ENCODE peak calls at places on chromosomes 12 and 14, in four cellular contexts. Z is HepG2, N is K562, Y is GM12878. W is an unnamed sample.

GRCh38 chr12:25876383-25877045 is 82.0 kb upstream of the RASSF8 start:
- DNase-seq in Z (no peak), N (no peak), Y (no peak), W (no peak)

GRCh38 chr12:78146365-78146772 is 315.7 kb downstream of the NAV3 start:
- DNase-seq in Z (peak), N (peak), Y (no peak), W (peak)

GRCh38 chr14:78638926-78639325 is 468.8 kb downstream of the NRXN3 start:
- DNase-seq in Z (no peak), N (no peak), Y (no peak), W (no peak)

GRCh38 chr12:67659296-67659695 is 10.8 kb downstream of the DYRK2 start:
- DNase-seq in Z (no peak), N (no peak), Y (no peak), W (no peak)

GRCh38 chr14:36524220-36524837 is 4.3 kb upstream of the NKX2-1 start:
- DNase-seq in Z (no peak), N (no peak), Y (no peak), W (no peak)

GRCh38 chr12:94258593-94258992 is 110.2 kb downstream of the PLXNC1 start:
- DNase-seq in Z (no peak), N (no peak), Y (no peak), W (no peak)

GRCh38 chr12:112826011-112826410 is 34.5 kb downstream of the RPH3A start:
- DNase-seq in Z (no peak), N (no peak), Y (no peak), W (no peak)

GRCh38 chr12:108633534-108634224 is at the start of gene SELPLG:
- DNase-seq in Z (no peak), N (peak), Y (peak), W (no peak)

GRCh38 chr12:52089491-52089890 is 10.0 kb downstream of the SMIM41 start:
- DNase-seq in Z (no peak), N (no peak), Y (no peak), W (no peak)

GRCh38 chr14:23104070-23104590 is 659 bp downstream of the CIROP start:
- DNase-seq in Z (no peak), N (no peak), Y (no peak), W (no peak)

GRCh38 chr12:56257491-56258067 is 605 bp downstream of the ANKRD52 start:
- DNase-seq in Z (peak), N (peak), Y (no peak), W (peak)

GRCh38 chr14:27384124-27384523 is 786.3 kb upstream of the NOVA1 start:
- DNase-seq in Z (no peak), N (no peak), Y (no peak), W (no peak)

GRCh38 chr14:57732886-57733285 is 133.0 kb downstream of the SLC35F4 start:
- DNase-seq in Z (no peak), N (no peak), Y (no peak), W (peak)

GRCh38 chr12:62604373-62604772 is 137.7 kb downstream of the MON2 start:
- DNase-seq in Z (no peak), N (no peak), Y (no peak), W (no peak)

GRCh38 chr12:27703720-27704452 is 6.7 kb upstream of the MRPS35 start:
- DNase-seq in Z (peak), N (peak), Y (peak), W (peak)

GRCh38 chr12:115599251-115599811 is 678.2 kb downstream of the MED13L start:
- DNase-seq in Z (no peak), N (no peak), Y (no peak), W (no peak)

GRCh38 chr12:131114942-131115584 is 161.4 kb downstream of the ADGRD1 start:
- DNase-seq in Z (no peak), N (no peak), Y (no peak), W (no peak)

GRCh38 chr14:25086817-25087396 is 37.0 kb upstream of the STXBP6 start:
- DNase-seq in Z (no peak), N (no peak), Y (no peak), W (no peak)

GRCh38 chr14:33848706-33849454 is 102.0 kb downstream of the EGLN3 start:
- DNase-seq in Z (peak), N (peak), Y (no peak), W (peak)

GRCh38 chr14:48331421-48331820 is 656.0 kb upstream of the MDGA2 start:
- DNase-seq in Z (no peak), N (no peak), Y (no peak), W (no peak)

GRCh38 chr14:65277027-65277426 is 135.5 kb upstream of the FUT8 start:
- DNase-seq in Z (no peak), N (no peak), Y (no peak), W (no peak)

GRCh38 chr14:62322216-62322615 is 560.0 kb downstream of the SNAPC1 start:
- DNase-seq in Z (no peak), N (no peak), Y (no peak), W (no peak)

GRCh38 chr14:57189070-57189469 is 79.6 kb downstream of the EXOC5 start:
- DNase-seq in Z (peak), N (peak), Y (no peak), W (no peak)

GRCh38 chr12:127559349-127560040 is 707.5 kb upstream of the TMEM132C start:
- DNase-seq in Z (no peak), N (peak), Y (peak), W (peak)

GRCh38 chr14:74583689-74584434 is 28.2 kb downstream of the LTBP2 start:
- DNase-seq in Z (no peak), N (no peak), Y (no peak), W (no peak)

GRCh38 chr12:31518680-31519227 is 72.2 kb downstream of the DENND5B start:
- DNase-seq in Z (peak), N (no peak), Y (no peak), W (peak)

GRCh38 chr12:71626098-71626497 is 37.5 kb downstream of the ZFC3H1 start:
- DNase-seq in Z (no peak), N (no peak), Y (no peak), W (peak)

GRCh38 chr12:3236345-3237153 is 159.4 kb downstream of the TSPAN9 start:
- DNase-seq in Z (peak), N (peak), Y (no peak), W (peak)

GRCh38 chr12:80064269-80064668 is 35.1 kb upstream of the OTOGL start:
- DNase-seq in Z (no peak), N (no peak), Y (no peak), W (no peak)

DNA sequence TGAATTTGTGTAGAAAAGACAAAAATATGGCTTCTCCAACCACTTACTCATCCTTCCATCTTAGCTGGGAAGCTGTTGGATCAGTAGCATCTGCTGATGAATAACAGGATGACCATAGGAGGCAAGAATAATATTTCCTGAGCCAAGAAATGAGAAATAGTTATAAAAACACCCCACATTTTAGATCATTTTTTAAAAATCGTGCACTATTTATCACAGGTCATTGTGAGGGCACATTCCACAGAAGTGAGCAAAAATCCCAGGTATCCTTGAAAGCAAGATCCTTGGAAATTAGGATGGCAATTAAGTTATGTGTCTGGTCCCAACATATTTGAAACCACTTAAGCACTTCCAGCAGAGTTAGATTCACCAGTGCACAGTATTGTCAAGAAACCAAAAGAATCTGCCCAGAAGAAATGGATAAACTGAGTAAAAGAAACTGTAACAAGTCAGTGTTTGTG is 8.4 kb downstream of the FAR2 start:
- DNase-seq in Z (no peak), N (no peak), Y (no peak), W (peak)
- H2AFZ ChIP-seq in Z (no peak), N (no peak), Y (no peak), W (no peak)

DNA sequence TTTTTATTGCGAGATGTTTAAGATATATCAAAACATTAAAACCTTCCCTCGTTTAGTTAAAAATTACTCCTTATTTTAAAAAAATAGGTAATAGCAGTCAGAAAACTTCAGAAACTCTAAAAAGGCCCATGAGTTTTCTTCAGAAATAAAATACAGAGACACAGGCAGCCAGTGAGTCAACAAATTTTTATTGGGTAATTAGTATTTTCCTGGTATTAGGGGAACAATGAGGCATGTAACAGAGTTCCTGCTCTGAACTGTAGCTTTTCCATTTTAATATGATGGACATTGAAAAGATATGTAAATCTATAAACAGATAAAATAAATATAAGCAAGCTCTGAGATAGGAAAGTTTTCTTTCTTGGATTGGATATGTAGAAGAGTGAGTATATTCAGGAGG is 399 bp upstream of the ZNF705A start:
- DNase-seq in Z (no peak), N (no peak), Y (no peak), W (no peak)
- TF ChIP-seq EZH2 in Z (no peak), N (no peak), Y (no peak), W (no peak)

GRCh38 chr14:72578514-72578913 is 315.4 kb downstream of the DPF3 start:
- DNase-seq in Z (no peak), N (no peak), Y (no peak), W (no peak)

GRCh38 chr14:72576258-72576657 is 317.6 kb downstream of the DPF3 start:
- DNase-seq in Z (no peak), N (no peak), Y (no peak), W (no peak)

GRCh38 chr14:72573725-72574426 is 320.0 kb downstream of the DPF3 start:
- DNase-seq in Z (no peak), N (no peak), Y (no peak), W (peak)

GRCh38 chr14:72574687-72575086 is 319.2 kb downstream of the DPF3 start:
- DNase-seq in Z (no peak), N (no peak), Y (no peak), W (no peak)

DNA sequence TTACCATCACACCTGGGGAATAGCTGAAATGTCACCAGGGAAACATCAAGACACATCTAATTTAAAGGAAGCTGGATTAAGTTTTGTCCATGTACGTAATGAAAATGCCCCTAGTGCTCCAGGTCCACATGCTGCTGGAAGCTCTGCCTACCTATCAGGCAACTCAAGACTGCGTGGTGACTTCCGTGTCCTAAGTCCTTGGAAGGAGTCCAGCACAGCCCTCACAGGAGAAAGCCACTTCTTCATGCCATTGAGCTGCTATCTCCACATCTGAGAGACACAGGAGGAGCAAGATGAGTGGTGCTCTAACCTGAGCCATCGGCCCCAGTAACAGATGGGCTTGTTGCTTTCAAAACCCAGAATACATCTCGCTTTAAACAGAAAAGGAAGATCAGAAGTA is 316.4 kb downstream of the DPF3 start:
- DNase-seq in Z (no peak), N (no peak), Y (no peak), W (no peak)
- TF ChIP-seq MYC in Z (no peak), N (no peak), Y (no peak), W (no peak)

DNA sequence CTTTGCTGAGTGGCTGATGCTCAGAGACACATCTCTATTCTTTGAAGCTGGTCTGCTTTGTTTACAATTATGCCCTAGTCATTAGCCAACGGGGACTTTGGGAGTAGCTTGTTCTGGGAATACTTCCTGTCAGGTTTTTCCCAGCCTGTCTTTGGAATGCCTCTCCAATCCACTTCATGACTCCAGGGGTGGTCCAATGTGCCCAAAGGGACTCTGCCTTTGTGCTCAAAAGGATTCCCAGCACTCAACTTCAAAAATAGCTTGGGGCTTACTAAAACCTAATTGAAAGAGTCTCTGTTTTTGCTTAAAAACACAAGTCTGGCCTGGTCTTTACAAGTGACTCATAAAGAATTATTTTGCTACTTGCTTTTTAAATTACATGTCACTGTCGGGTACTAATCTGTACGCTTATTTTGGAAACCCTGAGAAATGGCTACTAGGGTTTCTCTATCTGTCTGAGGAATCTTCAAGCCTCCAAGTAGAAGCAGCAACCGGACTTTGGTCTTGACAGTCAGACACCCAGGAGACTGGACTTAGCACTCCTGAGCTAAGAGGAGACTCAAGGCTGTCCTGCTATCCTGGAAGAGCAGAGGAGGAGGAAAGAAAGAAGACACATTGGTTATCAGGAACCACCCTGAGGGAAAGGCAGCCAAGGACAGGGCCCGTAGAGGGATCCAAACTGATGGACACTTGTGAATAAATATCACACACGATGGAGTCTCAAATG is 20.7 kb downstream of the PHLDA1 start:
- DNase-seq in Z (peak), N (no peak), Y (no peak), W (no peak)
- H2AFZ ChIP-seq in Z (no peak), N (no peak), Y (no peak), W (peak)

GRCh38 chr12:45050331-45050750 is 558 bp downstream of the DBX2 start:
- DNase-seq in Z (no peak), N (no peak), Y (no peak), W (no peak)
- TF ChIP-seq EZH2 in Z (no peak), N (no peak), Y (no peak), W (peak)

GRCh38 chr12:104384141-104384880 is 72.4 kb upstream of the CHST11 start:
- DNase-seq in Z (no peak), N (peak), Y (no peak), W (no peak)

GRCh38 chr12:104386461-104386860 is 70.3 kb upstream of the CHST11 start:
- DNase-seq in Z (no peak), N (no peak), Y (no peak), W (no peak)

GRCh38 chr12:104385510-104385909 is 71.2 kb upstream of the CHST11 start:
- DNase-seq in Z (no peak), N (no peak), Y (no peak), W (no peak)

GRCh38 chr12:104381721-104382480 is 74.8 kb upstream of the CHST11 start:
- DNase-seq in Z (peak), N (peak), Y (peak), W (peak)

GRCh38 chr12:104387190-104387589 is 69.6 kb upstream of the CHST11 start:
- DNase-seq in Z (no peak), N (peak), Y (no peak), W (no peak)
- TF ChIP-seq MYC in Z (no peak), N (no peak), Y (no peak), W (no peak)

GRCh38 chr12:12813120-12814101 is at the start of gene DDX47:
- DNase-seq in Z (peak), N (peak), Y (peak), W (peak)

GRCh38 chr12:12810507-12811143 is 2.5 kb upstream of the DDX47 start:
- DNase-seq in Z (no peak), N (peak), Y (no peak), W (no peak)

GRCh38 chr12:12812163-12812562 is 983 bp upstream of the DDX47 start:
- DNase-seq in Z (no peak), N (no peak), Y (no peak), W (no peak)

GRCh38 chr12:12811343-12811742 is 1.8 kb upstream of the DDX47 start:
- DNase-seq in Z (no peak), N (no peak), Y (no peak), W (no peak)

GRCh38 chr12:12812605-12813119 is 484 bp upstream of the DDX47 start:
- DNase-seq in Z (no peak), N (no peak), Y (no peak), W (no peak)
- H2AFZ ChIP-seq in Z (no peak), N (peak), Y (peak), W (peak)

GRCh38 chr12:54030442-54030801 is 2.2 kb downstream of the HOXC6 start:
- DNase-seq in Z (no peak), N (no peak), Y (no peak), W (no peak)

GRCh38 chr12:54029529-54030441 is 1.5 kb downstream of the HOXC6 start:
- DNase-seq in Z (no peak), N (no peak), Y (no peak), W (no peak)

GRCh38 chr12:54032220-54032619 is 630 bp upstream of the HOXC5 start:
- DNase-seq in Z (no peak), N (no peak), Y (no peak), W (no peak)

GRCh38 chr12:54032627-54033100 is at the start of gene HOXC5:
- DNase-seq in Z (peak), N (peak), Y (no peak), W (peak)

DNA sequence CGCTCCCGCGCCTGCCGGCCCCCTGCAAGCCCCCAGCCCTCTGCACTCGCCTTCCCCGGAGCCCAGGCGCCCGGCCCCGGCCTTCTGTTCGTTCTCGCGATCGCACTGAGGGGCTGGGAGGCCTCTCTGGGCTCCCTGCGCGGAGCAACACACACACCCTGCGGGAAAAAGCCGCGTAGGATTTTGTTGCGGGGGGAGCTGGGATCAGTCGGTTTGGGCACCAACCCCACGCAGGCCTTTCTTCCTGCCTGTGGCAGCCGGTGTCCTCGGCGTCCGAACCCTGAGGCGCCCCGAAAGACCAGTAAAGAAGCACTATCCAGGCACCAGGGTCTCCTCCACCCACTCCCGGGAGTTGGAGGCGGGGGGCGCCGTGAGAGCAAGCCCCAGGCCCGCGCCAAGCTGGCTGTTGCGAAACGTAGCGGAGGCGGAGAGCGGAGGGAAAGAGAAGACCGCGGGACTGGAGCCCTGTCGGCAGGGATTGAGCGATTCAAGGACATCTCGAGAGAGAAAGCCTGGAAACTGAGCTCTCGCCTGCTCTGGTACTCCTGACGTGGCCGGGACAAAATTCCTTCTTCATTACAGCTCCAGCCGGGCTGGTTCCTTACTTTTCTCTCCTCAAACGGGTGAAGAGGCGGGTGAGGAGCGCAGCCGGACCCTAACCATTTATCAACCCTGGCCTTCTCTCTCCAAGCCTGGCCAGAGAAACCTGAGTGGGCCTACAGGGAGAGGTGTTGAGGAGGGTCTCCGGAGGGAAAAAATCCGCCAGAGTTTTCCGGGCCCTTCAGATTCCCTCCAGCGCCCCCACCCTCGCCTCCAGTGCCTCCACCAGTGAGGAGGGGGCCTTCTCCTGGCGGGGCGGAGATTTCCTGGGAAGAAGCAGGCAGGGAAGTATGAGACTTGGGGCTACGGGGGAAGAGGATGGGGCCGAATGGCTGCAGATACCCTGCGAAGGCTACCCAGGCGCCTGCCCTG is 1.7 kb upstream of the HOXC5 start:
- DNase-seq in Z (no peak), N (no peak), Y (no peak), W (no peak)
- TF ChIP-seq EZH2 in Z (no peak), N (no peak), Y (no peak), W (peak)

W was measured in endothelial cell of umbilical vein.